ENCODE peak calls at places on chromosome 22, in five cellular contexts. X, M, C, A and K are unnamed samples.

GRCh38 chr22:37045958-37046357 is 5.6 kb upstream of the KCTD17 start:
- DNase-seq in M (no peak), C (peak), X (no peak), A (no peak), K (no peak)

GRCh38 chr22:46640293-46640692 is 20.1 kb downstream of the GRAMD4 start:
- DNase-seq in C (no peak), A (no peak), M (no peak), X (no peak), K (no peak)

GRCh38 chr22:45864959-45865496 is 111.9 kb downstream of the WNT7B start:
- DNase-seq in M (peak), A (no peak), X (no peak), C (no peak), K (no peak)

GRCh38 chr22:28570697-28571373 is 108.8 kb downstream of the TTC28 start:
- DNase-seq in A (no peak), M (no peak), C (no peak), X (no peak), K (no peak)

GRCh38 chr22:35324067-35324466 is 24.4 kb downstream of the TOM1 start:
- DNase-seq in X (no peak), M (no peak), C (no peak), A (no peak), K (no peak)

GRCh38 chr22:20588843-20589581 is 81.6 kb downstream of the MED15 start:
- DNase-seq in A (no peak), M (no peak), X (no peak), C (no peak), K (no peak)

GRCh38 chr22:33114570-33114969 is 56.4 kb upstream of the SYN3 start:
- DNase-seq in C (no peak), M (no peak), A (no peak), X (no peak), K (no peak)

GRCh38 chr22:34993548-34993947 is 72.4 kb upstream of the ISX start:
- DNase-seq in M (no peak), C (no peak), X (no peak), A (no peak), K (no peak)

GRCh38 chr22:22789922-22790845 is 97.4 kb upstream of the IGLL5 start:
- DNase-seq in X (no peak), M (no peak), A (no peak), C (no peak), K (peak)

GRCh38 chr22:40668611-40669390 is 10.5 kb upstream of the MCHR1 start:
- DNase-seq in M (no peak), C (peak), X (no peak), A (no peak), K (no peak)

GRCh38 chr22:50600541-50600940 is at the start of gene MAPK8IP2:
- DNase-seq in X (no peak), A (no peak), M (no peak), C (no peak), K (no peak)

GRCh38 chr22:45129703-45130524 is 33.8 kb upstream of the NUP50 start:
- DNase-seq in X (no peak), A (no peak), C (no peak), M (no peak), K (no peak)

GRCh38 chr22:39174498-39175120 is 22.1 kb upstream of the CBX7 start:
- DNase-seq in A (peak), X (peak), M (peak), C (peak), K (peak)

GRCh38 chr22:46958191-46958590 is 195.7 kb downstream of the TBC1D22A start:
- DNase-seq in X (no peak), A (no peak), M (peak), C (no peak), K (no peak)

GRCh38 chr22:20046730-20047129 is 25.8 kb downstream of the TANGO2 start:
- DNase-seq in A (no peak), X (no peak), M (no peak), C (no peak), K (no peak)

GRCh38 chr22:33083212-33083611 is 25.0 kb upstream of the SYN3 start:
- DNase-seq in C (no peak), M (no peak), A (no peak), X (no peak), K (no peak)

GRCh38 chr22:26234267-26234666 is 65.0 kb downstream of the SEZ6L start:
- DNase-seq in A (no peak), M (no peak), C (no peak), X (no peak), K (no peak)

GRCh38 chr22:36194971-36195370 is 6.6 kb downstream of the APOL4 start:
- DNase-seq in C (peak), M (peak), A (no peak), X (peak), K (peak)

GRCh38 chr22:18952022-18952421 is 15.9 kb upstream of the PRODH start:
- DNase-seq in A (no peak), X (no peak), C (no peak), M (peak), K (no peak)

GRCh38 chr22:18955696-18956095 is 19.6 kb upstream of the PRODH start:
- DNase-seq in A (no peak), C (no peak), M (peak), X (no peak), K (no peak)

GRCh38 chr22:18954941-18955571 is 19.0 kb upstream of the PRODH start:
- DNase-seq in X (no peak), A (no peak), M (peak), C (no peak), K (no peak)

GRCh38 chr22:18950141-18950540 is 14.0 kb upstream of the PRODH start:
- DNase-seq in C (no peak), X (no peak), A (no peak), M (peak), K (no peak)

GRCh38 chr22:18954333-18954732 is 18.2 kb upstream of the PRODH start:
- DNase-seq in M (peak), X (peak), C (peak), A (no peak), K (peak)
- TF ChIP-seq CTCF in M (peak), X (peak), C (peak), A (peak), K (peak)

GRCh38 chr22:31872209-31872608 is 72.1 kb upstream of the YWHAH start:
- DNase-seq in M (no peak), C (no peak), A (no peak), X (no peak), K (no peak)

GRCh38 chr22:31874821-31875220 is 69.5 kb upstream of the YWHAH start:
- DNase-seq in C (no peak), X (no peak), M (no peak), A (no peak), K (no peak)

GRCh38 chr22:31881198-31881597 is 63.1 kb upstream of the YWHAH start:
- DNase-seq in A (no peak), M (no peak), X (no peak), C (no peak), K (no peak)

GRCh38 chr22:31879585-31879984 is 64.8 kb upstream of the YWHAH start:
- DNase-seq in X (no peak), A (no peak), C (no peak), M (no peak), K (no peak)

DNA sequence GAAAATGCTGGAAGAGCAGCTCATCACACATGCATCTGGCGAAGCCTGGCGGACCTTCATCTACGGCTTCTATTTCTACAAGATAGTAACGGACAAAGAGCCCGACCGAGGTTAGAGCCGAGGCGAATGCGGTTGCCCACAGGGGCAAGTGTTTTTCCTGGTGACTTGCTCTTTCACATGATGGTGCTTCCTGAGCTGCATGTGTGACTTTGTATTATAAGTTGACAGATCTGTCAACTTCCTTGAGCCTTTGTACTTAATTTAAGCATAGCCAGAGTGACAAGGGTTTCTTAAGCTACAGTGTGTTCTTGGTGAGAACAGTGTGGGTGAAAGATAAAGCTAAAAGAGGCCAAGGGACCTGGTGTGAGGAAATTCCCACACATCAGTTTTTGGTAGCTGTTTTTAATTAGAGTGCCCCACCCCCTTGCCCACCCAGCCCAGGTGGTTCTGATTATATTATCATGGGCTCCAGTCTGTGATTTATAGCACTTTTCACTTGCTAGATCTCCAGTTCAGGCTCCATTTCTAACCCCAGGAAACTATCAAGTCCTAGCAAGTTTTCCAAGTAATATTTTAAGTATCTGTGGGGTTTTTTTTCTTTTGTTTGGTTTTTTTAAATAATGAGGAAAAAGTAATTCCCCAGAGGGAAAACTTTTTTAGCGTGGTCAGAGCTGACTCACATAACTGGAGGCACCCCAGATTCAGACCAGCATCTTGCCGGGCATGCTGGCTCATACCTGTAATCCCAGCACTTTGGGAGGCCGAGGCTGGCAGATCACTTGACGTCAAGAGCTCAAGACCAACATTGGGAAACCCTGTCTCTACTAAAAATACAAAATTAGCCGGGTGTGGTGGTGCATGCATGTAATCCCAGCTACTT is 67.9 kb upstream of the YWHAH start:
- DNase-seq in C (no peak), M (no peak), X (no peak), A (no peak), K (no peak)
- TF ChIP-seq CTCF in C (no peak), M (no peak), X (no peak), A (no peak), K (no peak)

DNA sequence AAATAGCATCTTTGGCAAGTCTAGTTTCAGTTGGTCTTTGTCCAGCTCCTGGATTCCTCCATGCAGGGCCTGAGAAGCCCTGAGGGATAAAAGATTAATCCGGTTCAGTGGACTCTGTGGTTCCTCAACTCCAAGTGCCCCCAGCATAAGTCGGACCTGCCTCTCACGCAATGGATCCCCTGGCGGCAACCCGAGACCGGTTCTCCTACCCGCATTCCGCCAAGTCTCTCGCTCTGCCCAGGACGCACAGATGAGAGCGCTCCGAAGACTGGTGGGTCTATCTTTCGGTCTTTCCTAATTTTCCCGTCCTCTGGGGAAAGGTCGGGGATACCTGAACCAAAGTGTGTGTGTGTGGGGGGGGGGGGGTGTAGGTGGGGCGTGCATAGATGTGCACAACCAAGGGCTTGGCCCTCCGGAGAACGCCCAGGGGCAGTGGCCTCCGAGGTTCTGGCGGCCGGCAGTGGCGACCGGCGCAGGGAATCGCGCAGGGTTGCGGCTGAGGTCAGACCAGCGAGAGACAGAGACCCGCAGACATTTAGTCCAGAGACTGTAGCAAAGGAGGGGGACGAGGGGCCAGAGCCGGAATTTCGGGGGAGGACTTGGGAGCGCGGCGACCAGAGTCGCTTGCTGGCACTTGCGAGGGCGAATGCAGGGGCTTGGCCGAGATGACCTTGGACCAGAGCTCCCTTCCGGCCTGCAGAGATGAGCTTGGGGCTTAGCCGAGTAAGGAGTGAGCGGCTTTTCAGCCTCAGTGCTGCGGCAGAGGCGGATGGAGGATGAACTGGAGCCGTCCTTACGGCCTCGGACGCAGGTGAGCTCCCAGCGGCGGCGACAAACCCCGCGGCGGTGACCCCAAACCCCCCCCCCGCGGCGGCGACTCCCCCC is 712 bp upstream of the SLC2A11 start:
- DNase-seq in M (peak), X (no peak), A (peak), C (peak), K (no peak)
- TF ChIP-seq CTCF in M (peak), X (no peak), A (peak), C (no peak), K (no peak)

DNA sequence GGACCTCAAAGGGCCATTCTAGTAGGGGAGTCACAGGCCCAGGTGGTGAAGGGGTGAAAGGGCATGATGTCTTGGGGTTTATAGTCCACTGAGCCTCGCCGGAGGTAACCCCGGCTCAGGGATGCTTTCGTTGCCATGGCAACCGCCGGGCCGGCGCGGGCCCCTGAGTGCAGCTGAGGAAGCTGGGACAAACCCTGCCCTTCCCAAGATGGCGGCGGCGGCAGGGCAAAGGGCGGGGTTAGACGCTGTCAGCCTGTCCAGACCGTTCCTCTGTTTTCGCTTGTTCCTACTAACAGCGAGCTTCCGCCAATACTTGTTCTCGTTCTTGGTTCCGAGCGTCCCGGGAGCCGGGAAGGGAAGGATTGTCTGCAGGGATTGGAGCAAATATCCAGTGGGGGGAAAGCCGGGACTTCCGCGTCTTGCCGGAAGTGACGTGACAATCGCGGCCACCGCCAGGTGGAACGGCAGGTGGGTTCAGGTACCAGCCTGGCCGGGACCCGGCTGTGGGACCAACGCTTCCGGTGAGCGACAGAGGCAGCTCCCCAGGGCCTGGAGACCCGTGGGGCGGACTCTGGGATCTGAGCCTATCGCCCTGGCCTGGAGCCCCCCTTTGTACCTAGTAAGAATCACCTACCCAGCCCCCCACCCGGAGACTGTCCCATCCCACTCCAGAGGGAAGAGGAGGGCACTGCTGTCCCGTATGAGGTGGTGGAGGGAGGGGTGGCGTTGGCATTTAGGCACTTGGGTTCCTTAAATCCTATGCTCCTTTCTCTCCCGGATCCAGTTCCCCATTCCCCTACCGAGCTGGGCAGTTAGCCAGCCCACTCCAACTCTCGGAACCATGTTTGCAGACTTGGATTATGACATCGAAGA is at the start of gene PICK1:
- DNase-seq in A (peak), X (peak), C (peak), M (peak), K (peak)
- TF ChIP-seq CTCF in A (no peak), X (no peak), C (no peak), M (no peak), K (no peak)

GRCh38 chr22:18034076-18034475 is 9.7 kb upstream of the MICAL3 start:
- DNase-seq in X (no peak), A (no peak), M (no peak), C (no peak), K (no peak)
- TF ChIP-seq CTCF in X (no peak), A (no peak), M (no peak), C (no peak), K (no peak)